ENCODE peak calls at places on chromosomes 16 and 17, in nine cellular contexts. C is tibial artery, A is AG09309, P is sigmoid colon, I is OCI-LY7, O is A549, W is HepG2, D is choroid plexus epithelial cell, S is heart right ventricle. G is an unnamed sample.

GRCh38 chr16:61471737-61472136 is 564.5 kb downstream of the CDH8 start:
- DNase-seq in C (no peak), A (no peak), P (no peak), I (no peak), O (no peak), W (no peak), D (no peak), S (no peak), G (no peak)

GRCh38 chr16:35552763-35553162 is 2093.4 kb downstream of the TP53TG3F start:
- DNase-seq in C (no peak), A (no peak), P (no peak), I (no peak), O (no peak), W (no peak), D (no peak), S (no peak), G (no peak)

GRCh38 chr16:12255473-12255872 is 278.9 kb downstream of the SNX29 start:
- DNase-seq in C (no peak), A (no peak), P (no peak), I (peak), O (no peak), W (no peak), D (peak), S (no peak), G (peak)

GRCh38 chr16:57008440-57008839 is 19.1 kb downstream of the NLRC5 start:
- DNase-seq in C (no peak), A (no peak), P (no peak), I (no peak), O (no peak), W (no peak), D (no peak), S (no peak), G (no peak)

GRCh38 chr17:37392024-37392590 is 14.5 kb downstream of the ACACA start:
- DNase-seq in C (no peak), A (no peak), P (no peak), I (no peak), O (peak), W (no peak), D (peak), S (no peak), G (peak)

GRCh38 chr16:17408955-17409441 is 61.8 kb downstream of the XYLT1 start:
- DNase-seq in C (no peak), A (no peak), P (no peak), I (peak), O (no peak), W (no peak), D (no peak), S (no peak), G (no peak)

GRCh38 chr17:50630524-50631194 is 4.0 kb upstream of the ABCC3 start:
- DNase-seq in C (no peak), A (no peak), P (no peak), I (peak), O (peak), W (peak), D (peak), S (peak), G (no peak)

GRCh38 chr16:66026931-66027330 is 339.6 kb upstream of the CDH5 start:
- DNase-seq in C (no peak), A (no peak), P (no peak), I (no peak), O (no peak), W (no peak), D (no peak), S (no peak), G (no peak)

GRCh38 chr17:17921192-17922082 is 50.8 kb downstream of the TOM1L2 start:
- DNase-seq in C (no peak), A (peak), P (peak), I (no peak), O (peak), W (peak), D (peak), S (no peak), G (peak)

GRCh38 chr17:33651631-33652030 is 358.5 kb upstream of the ASIC2 start:
- DNase-seq in C (no peak), A (no peak), P (no peak), I (no peak), O (peak), W (no peak), D (no peak), S (no peak), G (no peak)

GRCh38 chr17:76271669-76272540 is 6.8 kb downstream of the UBALD2 start:
- DNase-seq in C (no peak), A (no peak), P (no peak), I (peak), O (no peak), W (no peak), D (no peak), S (no peak), G (no peak)

GRCh38 chr17:4895676-4896331 is 3.5 kb upstream of the C17orf107 start:
- DNase-seq in C (no peak), A (no peak), P (no peak), I (no peak), O (no peak), W (no peak), D (no peak), S (no peak), G (no peak)

GRCh38 chr17:78653382-78653781 is 76.2 kb upstream of the DNAH17 start:
- DNase-seq in C (no peak), A (no peak), P (peak), I (no peak), O (peak), W (no peak), D (peak), S (no peak), G (peak)

GRCh38 chr17:65557349-65558310 is 3.8 kb downstream of the AXIN2 start:
- DNase-seq in C (no peak), A (peak), P (no peak), I (no peak), O (peak), W (peak), D (no peak), S (no peak), G (peak)

GRCh38 chr16:16048904-16049582 is 99.6 kb downstream of the ABCC1 start:
- DNase-seq in C (no peak), A (no peak), P (no peak), I (no peak), O (peak), W (no peak), D (no peak), S (peak), G (no peak)

GRCh38 chr16:16047761-16048160 is 98.3 kb downstream of the ABCC1 start:
- DNase-seq in C (no peak), A (no peak), P (no peak), I (no peak), O (no peak), W (no peak), D (no peak), S (no peak), G (no peak)

GRCh38 chr16:16045311-16045710 is 95.9 kb downstream of the ABCC1 start:
- DNase-seq in C (no peak), A (no peak), P (no peak), I (no peak), O (no peak), W (no peak), D (peak), S (no peak), G (peak)

GRCh38 chr16:16042076-16042475 is 92.7 kb downstream of the ABCC1 start:
- DNase-seq in C (no peak), A (peak), P (no peak), I (no peak), O (no peak), W (no peak), D (peak), S (peak), G (peak)

DNA sequence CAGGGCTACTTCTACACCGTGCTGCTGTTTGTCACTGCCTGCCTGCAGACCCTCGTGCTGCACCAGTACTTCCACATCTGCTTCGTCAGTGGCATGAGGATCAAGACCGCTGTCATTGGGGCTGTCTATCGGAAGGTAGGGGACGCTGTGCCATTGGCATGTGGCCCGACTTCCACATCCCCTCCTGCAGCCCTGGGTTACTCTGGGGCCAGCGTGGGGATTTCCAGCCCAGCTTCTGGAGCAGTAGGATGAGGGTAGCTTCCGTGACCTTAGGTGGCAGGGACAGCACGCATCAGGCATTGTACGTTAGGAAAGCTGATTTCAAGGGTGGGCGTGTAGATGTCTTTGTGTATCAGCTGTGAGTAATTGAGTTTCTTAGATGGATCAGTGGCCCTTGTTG is 96.5 kb downstream of the ABCC1 start:
- DNase-seq in C (no peak), A (no peak), P (no peak), I (peak), O (no peak), W (no peak), D (no peak), S (no peak), G (no peak)
- TF ChIP-seq CTCF in C (no peak), A (no peak), P (no peak), I (peak), O (no peak), W (no peak), D (peak), S (no peak), G (no peak)

GRCh38 chr16:84724619-84725307 is 25.0 kb downstream of the USP10 start:
- DNase-seq in C (no peak), A (no peak), P (no peak), I (peak), O (no peak), W (no peak), D (peak), S (no peak), G (no peak)

GRCh38 chr16:84726670-84727467 is 27.1 kb downstream of the USP10 start:
- DNase-seq in C (no peak), A (no peak), P (peak), I (peak), O (no peak), W (peak), D (no peak), S (no peak), G (no peak)

GRCh38 chr16:84725481-84726078 is 25.8 kb downstream of the USP10 start:
- DNase-seq in C (no peak), A (no peak), P (no peak), I (no peak), O (no peak), W (no peak), D (no peak), S (no peak), G (no peak)

GRCh38 chr16:84728853-84729424 is 29.1 kb downstream of the USP10 start:
- DNase-seq in C (no peak), A (no peak), P (no peak), I (no peak), O (no peak), W (no peak), D (no peak), S (no peak), G (no peak)

DNA sequence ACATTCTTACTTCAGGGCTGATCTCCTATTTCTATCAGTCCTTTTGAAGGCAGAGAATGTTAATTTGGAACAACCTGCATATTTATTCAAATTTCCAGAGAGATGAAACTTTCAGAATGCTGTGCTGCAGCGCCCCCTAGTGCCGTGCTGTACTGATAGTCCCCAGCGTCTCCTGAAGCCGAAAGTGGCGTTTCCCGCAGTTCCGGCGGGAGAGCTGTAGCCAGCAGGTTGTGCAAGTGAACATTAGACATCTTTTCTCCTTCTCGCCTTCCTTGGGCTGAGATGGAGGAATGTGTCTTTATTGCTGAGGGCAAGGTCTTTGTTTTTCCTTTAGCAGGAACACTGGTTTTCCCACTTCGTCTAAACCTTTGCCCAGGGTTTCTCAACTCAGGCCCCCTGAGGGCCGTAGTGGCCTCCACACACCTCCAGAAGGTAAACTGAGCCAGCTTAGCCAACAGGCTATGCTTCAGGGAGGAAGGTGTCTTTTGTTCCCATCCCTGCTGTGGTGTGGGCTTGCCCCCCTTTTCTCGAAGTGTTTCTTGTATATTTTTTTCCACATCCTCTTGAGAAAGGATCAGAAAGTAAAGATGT is 26.4 kb downstream of the USP10 start:
- DNase-seq in C (peak), A (peak), P (peak), I (peak), O (peak), W (peak), D (peak), S (peak), G (peak)
- H3K4me3 ChIP-seq in C (no peak), A (no peak), P (peak), I (peak), O (peak), W (peak), D (no peak), S (no peak), G (no peak)

GRCh38 chr17:72122002-72122310 is 1.1 kb downstream of the SOX9 start:
- DNase-seq in C (no peak), A (no peak), P (no peak), I (no peak), O (no peak), W (no peak), D (peak), S (no peak), G (peak)
- TF ChIP-seq CTCF in C (no peak), A (no peak), P (no peak), I (no peak), O (no peak), W (no peak), D (no peak), S (no peak), G (no peak)

GRCh38 chr17:28404007-28404406 is 2.0 kb downstream of the SLC46A1 start:
- DNase-seq in C (no peak), A (no peak), P (no peak), I (no peak), O (no peak), W (no peak), D (no peak), S (no peak), G (no peak)

GRCh38 chr17:28406478-28406824 is 439 bp upstream of the SLC46A1 start:
- DNase-seq in C (no peak), A (no peak), P (no peak), I (no peak), O (no peak), W (no peak), D (peak), S (no peak), G (no peak)

GRCh38 chr17:28405632-28406477 is at the start of gene SLC46A1:
- DNase-seq in C (peak), A (no peak), P (peak), I (no peak), O (peak), W (peak), D (peak), S (peak), G (peak)

GRCh38 chr17:28404461-28404811 is 1.6 kb downstream of the SLC46A1 start:
- DNase-seq in C (no peak), A (no peak), P (no peak), I (no peak), O (no peak), W (no peak), D (no peak), S (no peak), G (no peak)

DNA sequence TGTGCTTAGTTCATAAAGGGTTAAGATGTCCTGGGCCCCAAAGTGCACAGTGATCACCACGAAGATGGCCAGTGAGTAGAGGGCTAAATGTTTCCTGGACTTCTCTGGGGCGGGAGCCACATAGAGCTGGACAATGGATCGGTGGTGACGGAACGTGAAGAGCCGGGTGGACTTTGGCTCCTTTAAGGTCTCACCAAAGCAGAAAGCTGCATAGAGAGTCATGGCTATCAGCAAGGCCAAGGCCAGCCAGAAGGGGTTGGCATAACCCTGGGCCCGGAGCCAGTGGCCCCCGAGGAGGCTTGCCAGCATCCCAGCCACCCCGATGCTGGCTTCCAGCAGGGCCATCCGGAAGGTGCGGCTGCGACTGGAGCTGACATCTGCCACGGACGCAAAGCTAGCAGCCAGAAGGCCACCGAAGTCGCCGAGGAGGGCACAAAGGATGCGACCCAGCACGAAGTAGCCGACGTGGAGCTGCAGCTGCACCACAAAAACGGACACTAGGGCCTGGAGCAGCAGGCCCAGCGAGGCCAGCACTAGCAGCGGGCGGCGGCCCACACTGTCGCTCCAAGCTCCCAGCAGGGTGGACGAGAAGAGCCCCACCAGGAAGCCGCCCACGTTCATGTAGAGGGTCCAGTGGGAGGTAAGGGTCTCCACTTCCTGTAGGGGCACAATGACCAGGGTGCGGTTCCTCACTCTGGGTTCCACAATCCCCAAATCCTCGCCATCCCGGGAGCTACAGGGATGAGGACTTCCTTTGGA is 1.0 kb downstream of the SLC46A1 start:
- DNase-seq in C (no peak), A (no peak), P (no peak), I (no peak), O (no peak), W (peak), D (no peak), S (no peak), G (peak)
- H3K4me3 ChIP-seq in C (peak), A (peak), P (peak), I (peak), O (peak), W (peak), D (peak), S (peak), G (peak)

DNA sequence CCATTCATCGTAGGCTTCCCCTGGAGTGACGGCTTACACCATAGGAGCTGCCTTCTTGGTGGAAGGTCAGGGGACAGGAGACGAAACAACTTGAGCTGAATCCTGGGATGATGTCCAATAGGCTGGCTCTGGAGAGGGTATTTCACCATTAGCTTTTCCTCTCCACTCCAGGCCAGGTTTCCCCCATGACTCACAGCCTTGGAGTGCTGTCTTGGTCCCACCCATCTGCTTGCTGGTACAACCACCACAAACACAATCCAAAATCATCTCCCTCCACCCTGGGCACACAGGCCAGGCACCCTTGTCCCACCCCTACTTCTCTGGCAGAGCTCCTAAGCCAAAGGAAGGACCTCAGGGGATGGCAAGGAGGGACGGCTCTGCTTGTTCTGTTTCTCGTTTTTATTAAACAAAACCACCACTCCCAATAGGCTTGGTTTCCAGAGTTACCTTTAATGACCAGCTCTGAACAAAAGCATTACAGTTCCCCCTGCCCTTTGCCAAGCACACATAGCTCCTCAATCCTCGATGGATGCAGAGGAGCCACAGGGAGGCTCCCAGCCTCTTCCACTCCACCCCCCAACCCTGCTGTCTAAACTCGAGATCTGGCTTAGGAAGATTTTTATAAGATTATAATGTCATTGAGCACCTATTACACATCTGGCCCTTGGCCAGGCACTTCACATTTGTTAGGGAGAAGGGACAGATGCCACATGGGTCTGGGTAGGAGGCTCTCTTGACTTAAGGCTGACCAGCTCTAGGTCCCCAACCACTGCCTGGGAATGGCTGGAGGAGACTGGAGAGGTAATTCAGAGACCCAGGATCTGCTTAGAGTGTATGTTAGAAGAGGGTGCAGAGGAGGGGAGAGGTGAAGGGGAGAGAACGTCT is 13.3 kb downstream of the CAVIN1 start:
- DNase-seq in C (peak), A (peak), P (peak), I (no peak), O (peak), W (no peak), D (peak), S (peak), G (peak)
- TF ChIP-seq CTCF in C (no peak), A (no peak), P (no peak), I (no peak), O (no peak), W (no peak), D (no peak), S (no peak), G (no peak)

GRCh38 chr16:33877-34707 is 19.3 kb downstream of the POLR3K start:
- DNase-seq in C (no peak), A (no peak), P (peak), I (no peak), O (no peak), W (no peak), D (no peak), S (no peak), G (no peak)

GRCh38 chr16:37511-37910 is 15.9 kb downstream of the POLR3K start:
- DNase-seq in C (no peak), A (no peak), P (no peak), I (no peak), O (no peak), W (no peak), D (peak), S (no peak), G (no peak)

GRCh38 chr16:35776-36305 is 17.6 kb downstream of the POLR3K start:
- DNase-seq in C (no peak), A (no peak), P (no peak), I (no peak), O (no peak), W (no peak), D (no peak), S (no peak), G (no peak)

GRCh38 chr16:36336-36984 is 16.9 kb downstream of the POLR3K start:
- DNase-seq in C (no peak), A (no peak), P (no peak), I (no peak), O (no peak), W (no peak), D (no peak), S (no peak), G (no peak)

DNA sequence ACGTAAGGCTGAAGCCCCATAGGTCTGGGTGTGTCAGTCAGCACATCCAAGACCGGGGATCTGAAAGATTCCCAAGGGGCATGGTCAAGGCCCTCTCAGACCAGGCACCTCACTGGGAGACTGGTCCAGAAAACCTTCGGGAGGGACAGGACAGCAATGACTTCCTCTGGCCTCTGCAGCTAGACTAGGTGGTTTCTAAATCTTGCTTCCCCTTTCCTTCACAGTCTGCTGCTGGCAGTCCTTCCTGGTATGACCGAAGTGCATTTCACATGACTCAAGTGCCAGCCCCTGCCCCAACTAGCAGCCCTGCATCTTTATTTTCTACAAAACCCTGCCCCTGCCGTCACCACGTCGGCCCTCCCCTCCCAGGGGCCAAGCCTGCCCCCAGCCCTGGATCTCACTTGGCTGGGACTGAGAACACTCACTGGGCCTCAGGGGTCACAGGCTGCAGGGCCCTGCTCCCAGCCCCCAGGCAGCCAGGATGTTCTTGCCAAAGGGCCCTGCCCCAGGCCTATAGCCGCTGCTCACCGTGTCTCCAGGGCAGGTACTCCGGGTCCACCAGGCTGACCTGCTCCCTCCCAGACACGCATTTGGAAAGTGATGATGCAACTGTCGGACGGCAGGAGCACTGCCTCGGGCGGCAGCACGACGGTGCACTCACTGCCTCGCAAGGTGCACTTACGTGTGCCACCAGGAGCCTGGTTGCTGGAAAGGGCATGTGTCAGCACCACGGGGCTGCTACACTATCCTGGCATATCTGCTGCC is 18.2 kb downstream of the POLR3K start:
- DNase-seq in C (no peak), A (no peak), P (peak), I (peak), O (no peak), W (no peak), D (no peak), S (no peak), G (no peak)
- H3K4me3 ChIP-seq in C (no peak), A (no peak), P (no peak), I (no peak), O (no peak), W (no peak), D (no peak), S (no peak), G (no peak)